ENCODE peak calls at places on chromosomes 1 and 21, in five cellular contexts. L, M, Z, N and O are unnamed samples.

GRCh38 chr1:113872219-113872934 is 865 bp upstream of the PTPN22 start:
- DNase-seq in L (peak; percentile 50), M (no peak), Z (no peak), N (peak; percentile 23), O (no peak)

GRCh38 chr21:45543710-45544448 is 1.6 kb upstream of the SLC19A1 start:
- DNase-seq in L (no peak), M (peak; percentile 66), Z (no peak), N (no peak), O (no peak)

GRCh38 chr1:33641099-33641830 is 168.8 kb downstream of the ZSCAN20 start:
- DNase-seq in L (peak; percentile 14), M (no peak), Z (no peak), N (peak; percentile 81), O (peak; percentile 71)

GRCh38 chr1:186965847-186966246 is 137.1 kb downstream of the PLA2G4A start:
- DNase-seq in L (no peak), M (no peak), Z (no peak), N (no peak), O (no peak)

GRCh38 chr1:23556661-23557470 is 2.4 kb downstream of the ID3 start:
- DNase-seq in L (peak; percentile 78), M (no peak), Z (no peak), N (peak; percentile 81), O (peak; percentile 74)

GRCh38 chr1:162074548-162074947 is 5.1 kb downstream of the NOS1AP start:
- DNase-seq in L (no peak), M (no peak), Z (no peak), N (no peak), O (no peak)

GRCh38 chr1:164928223-164928814 is 369.3 kb downstream of the PBX1 start:
- DNase-seq in L (no peak), M (no peak), Z (no peak), N (no peak), O (no peak)

GRCh38 chr1:178192686-178193085 is 98.8 kb downstream of the RASAL2 start:
- DNase-seq in L (peak; percentile 5), M (no peak), Z (no peak), N (peak; percentile 87), O (peak; percentile 96)

GRCh38 chr1:159089184-159089791 is 12.7 kb upstream of the AIM2 start:
- DNase-seq in L (peak; percentile 60), M (no peak), Z (no peak), N (no peak), O (no peak)

GRCh38 chr1:36142121-36142520 is 7.2 kb downstream of the TRAPPC3 start:
- DNase-seq in L (no peak), M (no peak), Z (no peak), N (peak; percentile 35), O (no peak)

GRCh38 chr21:29193907-29194306 is 63.5 kb downstream of the MAP3K7CL start:
- DNase-seq in L (no peak), M (no peak), Z (no peak), N (no peak), O (no peak)

GRCh38 chr1:36108314-36108713 is 16.7 kb downstream of the COL8A2 start:
- DNase-seq in L (no peak), M (no peak), Z (no peak), N (no peak), O (no peak)

GRCh38 chr1:32992489-32993214 is 28.0 kb upstream of the RNF19B start:
- DNase-seq in L (peak; percentile 70), M (peak; percentile 83), Z (peak; percentile 47), N (peak; percentile 97), O (peak; percentile 87)

GRCh38 chr1:229474491-229474890 is 33.6 kb downstream of the NUP133 start:
- DNase-seq in L (no peak), M (no peak), Z (no peak), N (no peak), O (no peak)

GRCh38 chr1:229466887-229467286 is 33.0 kb upstream of the ACTA1 start:
- DNase-seq in L (no peak), M (no peak), Z (no peak), N (no peak), O (no peak)

GRCh38 chr1:229470406-229471043 is 36.6 kb upstream of the ACTA1 start:
- DNase-seq in L (no peak), M (no peak), Z (no peak), N (no peak), O (no peak)

GRCh38 chr1:229471175-229471574 is 37.0 kb downstream of the NUP133 start:
- DNase-seq in L (no peak), M (no peak), Z (no peak), N (no peak), O (no peak)
- H3K36me3 ChIP-seq in L (peaks cover 91% of the 10 kb centered on the region), M (peaks cover 53% of the 10 kb centered on the region), Z (peaks cover 70% of the 10 kb centered on the region), N (peaks cover 39% of the 10 kb centered on the region), O (peaks cover 57% of the 10 kb centered on the region)

GRCh38 chr1:21851430-21852250 is 39.6 kb downstream of the LDLRAD2 start:
- DNase-seq in L (no peak), M (no peak), Z (no peak), N (no peak), O (no peak)
- H3K4me3 ChIP-seq in L (no peak overlapping the region), M (no peak overlapping the region), Z (no peak overlapping the region), N (no peak overlapping the region), O (no peak overlapping the region)

DNA sequence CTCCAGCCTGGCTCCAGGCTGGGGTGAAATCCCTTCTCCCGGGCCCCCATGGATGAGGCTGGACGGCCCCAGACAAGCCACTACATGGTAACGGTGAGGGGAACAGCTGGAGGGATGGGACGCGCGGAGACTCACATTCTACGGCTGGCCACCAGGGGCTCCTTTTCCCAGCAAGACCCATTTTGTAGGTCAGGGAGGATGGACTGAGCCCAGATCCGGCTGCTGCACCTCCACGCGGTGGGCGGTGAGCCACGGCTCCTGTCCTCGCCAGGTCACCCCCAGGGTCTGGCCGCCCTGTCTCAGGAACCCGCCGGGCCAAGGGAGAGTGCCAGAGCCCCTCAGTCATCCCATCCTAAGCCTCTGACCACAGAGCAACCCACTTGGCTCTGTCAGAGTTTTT is 75.0 kb upstream of the ACTRT2 start:
- DNase-seq in L (no peak), M (peak; percentile 34), Z (no peak), N (no peak), O (no peak)
- H3K9me3 ChIP-seq in L (no peaks in the 10 kb centered on the region), M (no peaks in the 10 kb centered on the region), Z (peaks cover 3% of the 10 kb centered on the region), N (no peaks in the 10 kb centered on the region), O (no peaks in the 10 kb centered on the region)

GRCh38 chr1:21845646-21846641 is 33.9 kb downstream of the LDLRAD2 start:
- DNase-seq in L (no peak), M (no peak), Z (no peak), N (no peak), O (no peak)
- H3K36me3 ChIP-seq in L (no peaks in the 10 kb centered on the region), M (peaks cover 98% of the 10 kb centered on the region), Z (no peaks in the 10 kb centered on the region), N (peaks cover 62% of the 10 kb centered on the region), O (peaks cover 77% of the 10 kb centered on the region)